ENCODE peak calls at places on chromosome 1, in ten cellular contexts. F is MM.1S, U is ascending aorta, A is GM20000, N is fibroblast of pulmonary artery, R is MCF 10A, D is omental fat pad, O is astrocyte of the spinal cord, V is esophagus muscularis mucosa, S is A549. J is an unnamed sample.

GRCh38 chr1:110338200-110339039 is 757 bp upstream of the RBM15 start:
- DNase-seq in S (peak; percentile 100), A (peak; percentile 94), U (peak; percentile 94), N (no peak), O (no peak), D (peak; percentile 92), F (peak; percentile 96), R (peak; percentile 100), V (peak; percentile 100), J (no peak)

GRCh38 chr1:32868085-32868484 is 2.6 kb downstream of the FNDC5 start:
- DNase-seq in S (no peak), F (no peak), R (no peak), D (no peak), V (peak; percentile 74), O (no peak), A (no peak), N (no peak), U (peak; percentile 46), J (no peak)

GRCh38 chr1:22550021-22550420 is 13.3 kb upstream of the EPHA8 start:
- DNase-seq in O (no peak), R (no peak), S (no peak), D (no peak), A (no peak), V (no peak), N (no peak), U (no peak), F (no peak), J (no peak)

GRCh38 chr1:30029677-30030076 is 693.7 kb downstream of the MATN1 start:
- DNase-seq in R (no peak), U (peak; percentile 31), O (no peak), F (no peak), D (no peak), S (no peak), A (no peak), V (peak; percentile 88), N (no peak), J (peak; percentile 57)

GRCh38 chr1:68120136-68120791 is 69.8 kb upstream of the DIRAS3 start:
- DNase-seq in S (peak; percentile 66), O (peak; percentile 87), U (peak; percentile 80), A (peak; percentile 50), F (peak; percentile 76), D (no peak), N (peak; percentile 90), V (peak; percentile 93), R (peak; percentile 71), J (no peak)

GRCh38 chr1:111249960-111250359 is 22.4 kb downstream of the CHI3L2 start:
- DNase-seq in S (no peak), F (no peak), V (no peak), U (no peak), A (no peak), O (no peak), D (no peak), N (no peak), R (no peak), J (no peak)

GRCh38 chr1:22317231-22317919 is 134.3 kb upstream of the ZBTB40 start:
- DNase-seq in D (no peak), V (no peak), F (no peak), O (no peak), R (peak; percentile 18), A (peak; percentile 45), U (no peak), N (peak; percentile 3), S (peak; percentile 25), J (peak; percentile 49)

GRCh38 chr1:29639741-29640427 is 403.6 kb downstream of the PTPRU start:
- DNase-seq in U (peak; percentile 48), V (peak; percentile 80), O (peak; percentile 87), F (peak; percentile 7), A (no peak), D (no peak), R (peak; percentile 54), S (no peak), N (peak; percentile 28), J (peak; percentile 72)

GRCh38 chr1:11142618-11143391 is 43.1 kb upstream of the EXOSC10 start:
- DNase-seq in D (no peak), A (no peak), R (no peak), N (no peak), F (no peak), O (no peak), U (no peak), S (no peak), V (no peak), J (no peak)

GRCh38 chr1:89610457-89610991 is 22.4 kb upstream of the LRRC8C start:
- DNase-seq in N (no peak), A (no peak), F (no peak), D (no peak), V (no peak), R (no peak), U (no peak), S (no peak), O (no peak), J (no peak)

GRCh38 chr1:111030590-111030989 is 66.9 kb upstream of the LRIF1 start:
- DNase-seq in S (peak; percentile 61), N (peak; percentile 68), A (peak; percentile 58), F (peak; percentile 59), U (peak; percentile 64), R (peak; percentile 78), V (no peak), D (no peak), O (peak; percentile 51), J (no peak)

GRCh38 chr1:59123081-59123675 is 173.7 kb upstream of the FGGY start:
- DNase-seq in O (no peak), R (no peak), V (peak; percentile 26), F (no peak), S (no peak), N (no peak), U (no peak), A (no peak), D (no peak), J (no peak)

GRCh38 chr1:177209357-177209756 is 38.6 kb downstream of the BRINP2 start:
- DNase-seq in A (no peak), O (peak; percentile 95), V (peak; percentile 94), D (peak; percentile 65), U (peak; percentile 81), R (peak; percentile 100), F (no peak), S (peak; percentile 96), N (peak; percentile 99), J (no peak)

GRCh38 chr1:204873714-204874113 is 3.1 kb downstream of the NFASC start:
- DNase-seq in S (no peak), N (no peak), A (no peak), D (no peak), V (no peak), U (no peak), O (no peak), F (no peak), R (no peak), J (no peak)

GRCh38 chr1:1678581-1679380 is 13.8 kb downstream of the SLC35E2B start:
- DNase-seq in U (no peak), N (no peak), D (no peak), F (peak; percentile 86), A (peak; percentile 72), O (no peak), S (peak; percentile 37), R (no peak), V (no peak), J (no peak)
- TF ChIP-seq CTCF in U (no peak), N (peak; percentile 19), D (no peak), F (peak; percentile 88), A (no peak), O (peak; percentile 20), S (no peak), R (peak; percentile 21), V (no peak), J (no peak)

GRCh38 chr1:213103377-213104306 is 52.6 kb downstream of the RPS6KC1 start:
- DNase-seq in D (no peak), S (no peak), R (no peak), F (no peak), V (no peak), N (no peak), A (peak; percentile 10), U (no peak), O (no peak), J (no peak)

GRCh38 chr1:213107613-213108012 is 56.6 kb downstream of the RPS6KC1 start:
- DNase-seq in S (no peak), F (no peak), O (no peak), U (no peak), R (no peak), A (no peak), D (no peak), V (no peak), N (no peak), J (no peak)

GRCh38 chr1:213106298-213106697 is 55.3 kb downstream of the RPS6KC1 start:
- DNase-seq in R (no peak), A (no peak), D (no peak), N (no peak), F (no peak), S (no peak), O (no peak), V (no peak), U (no peak), J (no peak)

GRCh38 chr1:213099682-213100399 is 48.8 kb downstream of the RPS6KC1 start:
- DNase-seq in V (no peak), D (no peak), U (no peak), R (no peak), F (peak; percentile 32), S (no peak), O (no peak), A (no peak), N (no peak), J (no peak)

DNA sequence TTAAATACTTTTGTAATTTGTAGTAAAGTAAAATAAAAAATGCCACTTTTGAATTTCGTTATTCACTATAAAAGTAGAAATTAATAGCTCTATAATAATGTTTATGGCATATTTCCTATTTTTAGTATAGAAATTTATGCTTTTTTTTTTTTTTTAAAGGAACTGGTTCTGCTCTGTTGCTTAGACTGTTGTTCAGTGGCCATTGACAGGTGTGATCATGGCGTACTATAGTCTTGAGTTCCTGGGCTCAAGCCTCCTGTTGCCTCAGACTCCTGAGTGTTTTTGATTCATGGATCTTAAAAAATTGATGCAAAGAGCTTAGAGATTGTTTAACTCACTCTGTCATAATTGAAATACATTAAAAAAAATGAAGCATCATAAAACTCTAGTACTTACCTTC is 53.6 kb downstream of the RPS6KC1 start:
- DNase-seq in F (no peak), S (no peak), U (no peak), V (no peak), R (no peak), O (no peak), A (no peak), N (no peak), D (no peak), J (no peak)
- TF ChIP-seq CTCF in F (no peak), S (no peak), U (no peak), V (no peak), R (no peak), O (no peak), A (no peak), N (no peak), D (no peak), J (no peak)

GRCh38 chr1:3907031-3907534 is 7.0 kb upstream of the C1orf174 start:
- DNase-seq in O (no peak), R (peak; percentile 35), U (no peak), N (no peak), S (peak; percentile 53), F (no peak), A (no peak), D (no peak), V (no peak), J (no peak)
- TF ChIP-seq CTCF in O (no peak), R (no peak), U (no peak), N (no peak), S (no peak), F (no peak), A (no peak), D (no peak), V (no peak), J (no peak)

DNA sequence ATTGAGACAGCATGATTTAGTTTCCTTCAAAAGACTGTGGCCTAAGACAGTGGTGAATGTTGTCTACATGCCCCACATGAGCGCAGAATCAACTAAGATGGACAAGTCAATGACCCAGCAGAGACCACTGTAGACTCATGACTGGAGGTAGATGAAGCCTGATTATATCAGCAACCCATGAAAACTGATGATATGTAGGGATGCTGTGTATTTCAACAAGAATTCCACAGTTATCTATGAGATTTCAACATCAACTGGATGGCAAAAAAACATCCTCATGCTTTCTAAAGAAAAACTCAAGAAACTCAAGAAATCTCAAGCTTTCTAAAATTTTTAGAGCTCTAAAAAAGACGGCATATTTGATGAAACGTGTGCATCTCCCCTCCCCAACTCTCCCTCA is 413.9 kb upstream of the LYPLAL1 start:
- DNase-seq in N (no peak), O (no peak), V (no peak), A (no peak), F (no peak), U (no peak), S (no peak), D (no peak), R (no peak), J (no peak)
- TF ChIP-seq CTCF in N (no peak), O (no peak), V (no peak), A (no peak), F (no peak), U (no peak), S (no peak), D (no peak), R (no peak), J (no peak)

J was measured in osteocyte.